ENCODE peak calls at places on chromosomes 16 and 17, in nine cellular contexts. W is GM04504; J is activated T-cell treated with anti-CD3 and anti-CD28 coated beads, Interleukin-2, amount 50 U/mL, for 48 hours; G is astrocyte of the spinal cord; R is tibial nerve; S is NCI-H2081; Z is psoas muscle; U is left kidney; L is non-pigmented ciliary epithelial cell. D is an unnamed sample.

GRCh38 chr16:31348578-31348977 is 6.4 kb upstream of the ITGAX start:
- DNase-seq in W (no peak), J (no peak), G (no peak), R (no peak), S (no peak), Z (no peak), U (no peak), L (no peak), D (no peak)

GRCh38 chr16:27764427-27764826 is 214.5 kb downstream of the KATNIP start:
- DNase-seq in W (no peak), J (no peak), G (no peak), R (no peak), S (no peak), Z (no peak), U (no peak), L (no peak), D (no peak)

GRCh38 chr17:78253946-78254672 is 22.7 kb downstream of the TMEM235 start:
- DNase-seq in W (peak; percentile 37), J (peak; percentile 90), G (peak; percentile 80), R (peak; percentile 69), S (peak; percentile 86), Z (peak; percentile 93), U (peak; percentile 97), L (no peak), D (peak; percentile 85)

GRCh38 chr17:61253937-61254677 is 145.5 kb upstream of the TBX2 start:
- DNase-seq in W (no peak), J (no peak), G (no peak), R (no peak), S (no peak), Z (no peak), U (no peak), L (no peak), D (no peak)

GRCh38 chr16:48947371-48947713 is 334.3 kb downstream of the CBLN1 start:
- DNase-seq in W (no peak), J (no peak), G (no peak), R (no peak), S (no peak), Z (no peak), U (no peak), L (no peak), D (no peak)

GRCh38 chr16:54212893-54213292 is 73.7 kb downstream of the IRX3 start:
- DNase-seq in W (no peak), J (no peak), G (no peak), R (no peak), S (no peak), Z (peak; percentile 64), U (no peak), L (no peak), D (no peak)

GRCh38 chr17:48215583-48216139 is 108.1 kb downstream of the SNX11 start:
- DNase-seq in W (no peak), J (no peak), G (peak; percentile 45), R (no peak), S (peak; percentile 76), Z (no peak), U (peak; percentile 86), L (peak; percentile 22), D (no peak)

GRCh38 chr16:82093901-82094300 is 58.8 kb downstream of the HSD17B2 start:
- DNase-seq in W (no peak), J (no peak), G (no peak), R (no peak), S (no peak), Z (no peak), U (no peak), L (no peak), D (no peak)

GRCh38 chr17:73595068-73595865 is 49.0 kb downstream of the SDK2 start:
- DNase-seq in W (peak; percentile 31), J (peak; percentile 72), G (no peak), R (no peak), S (no peak), Z (no peak), U (peak; percentile 77), L (no peak), D (peak; percentile 69)

GRCh38 chr17:38912221-38912813 is 13.1 kb upstream of the LASP1NB start:
- DNase-seq in W (peak; percentile 27), J (peak; percentile 12), G (no peak), R (no peak), S (no peak), Z (peak; percentile 74), U (no peak), L (no peak), D (peak; percentile 26)

GRCh38 chr17:11404431-11404830 is 163.4 kb downstream of the SHISA6 start:
- DNase-seq in W (no peak), J (no peak), G (no peak), R (no peak), S (no peak), Z (no peak), U (peak; percentile 34), L (no peak), D (no peak)

GRCh38 chr17:73589096-73589980 is 54.9 kb downstream of the SDK2 start:
- DNase-seq in W (no peak), J (no peak), G (no peak), R (no peak), S (peak; percentile 73), Z (no peak), U (peak; percentile 57), L (no peak), D (no peak)

GRCh38 chr16:5505093-5505887 is 407.7 kb upstream of the EEF2KMT start:
- DNase-seq in W (no peak), J (no peak), G (no peak), R (no peak), S (no peak), Z (no peak), U (peak; percentile 53), L (no peak), D (no peak)

GRCh38 chr16:77843412-77843811 is 55.0 kb downstream of the VAT1L start:
- DNase-seq in W (no peak), J (no peak), G (no peak), R (no peak), S (no peak), Z (no peak), U (no peak), L (no peak), D (no peak)

GRCh38 chr16:1639282-1639681 is 27.1 kb downstream of the CRAMP1 start:
- DNase-seq in W (no peak), J (no peak), G (no peak), R (no peak), S (no peak), Z (no peak), U (no peak), L (no peak), D (no peak)

GRCh38 chr16:75593825-75594820 is 27.9 kb downstream of the GABARAPL2 start:
- DNase-seq in W (peak; percentile 30), J (peak; percentile 28), G (peak; percentile 78), R (no peak), S (peak; percentile 17), Z (no peak), U (no peak), L (peak; percentile 50), D (no peak)

GRCh38 chr16:563072-563644 is 3.0 kb downstream of the PRR35 start:
- DNase-seq in W (no peak), J (no peak), G (no peak), R (no peak), S (no peak), Z (no peak), U (no peak), L (no peak), D (no peak)

GRCh38 chr16:67388191-67388590 is 5.1 kb downstream of the TPPP3 start:
- DNase-seq in W (no peak), J (no peak), G (no peak), R (no peak), S (no peak), Z (no peak), U (no peak), L (no peak), D (no peak)

GRCh38 chr17:80047176-80047575 is 10.7 kb downstream of the CCDC40 start:
- DNase-seq in W (no peak), J (no peak), G (no peak), R (no peak), S (peak; percentile 69), Z (no peak), U (no peak), L (no peak), D (no peak)

GRCh38 chr16:20673882-20674683 is 23.4 kb downstream of the ACSM1 start:
- DNase-seq in W (no peak), J (no peak), G (no peak), R (no peak), S (no peak), Z (no peak), U (peak; percentile 24), L (no peak), D (no peak)

GRCh38 chr16:13351651-13352217 is 450.3 kb downstream of the SHISA9 start:
- DNase-seq in W (no peak), J (no peak), G (no peak), R (no peak), S (no peak), Z (no peak), U (peak; percentile 71), L (no peak), D (no peak)

GRCh38 chr17:40596261-40596919 is 31.1 kb upstream of the CCR7 start:
- DNase-seq in W (no peak), J (peak; percentile 55), G (no peak), R (no peak), S (no peak), Z (no peak), U (no peak), L (no peak), D (no peak)

GRCh38 chr17:30824356-30825145 is at the start of gene CRLF3:
- DNase-seq in W (peak; percentile 79), J (peak; percentile 94), G (peak; percentile 90), R (peak; percentile 60), S (peak; percentile 81), Z (peak; percentile 95), U (peak; percentile 97), L (peak; percentile 24), D (peak; percentile 95)

GRCh38 chr17:45895304-45895968 is 1.1 kb downstream of the MAPT start:
- DNase-seq in W (no peak), J (peak; percentile 47), G (peak; percentile 18), R (no peak), S (peak; percentile 93), Z (peak; percentile 82), U (peak; percentile 84), L (no peak), D (peak; percentile 49)

GRCh38 chr16:56260378-56260987 is 69.2 kb downstream of the GNAO1 start:
- DNase-seq in W (no peak), J (no peak), G (no peak), R (no peak), S (no peak), Z (no peak), U (no peak), L (no peak), D (no peak)

GRCh38 chr16:47069291-47069690 is 74.5 kb downstream of the NETO2 start:
- DNase-seq in W (no peak), J (no peak), G (no peak), R (no peak), S (no peak), Z (no peak), U (no peak), L (no peak), D (no peak)

GRCh38 chr17:20896153-20896649 is 146.6 kb downstream of the USP22 start:
- DNase-seq in W (no peak), J (peak; percentile 63), G (peak; percentile 4), R (no peak), S (no peak), Z (peak; percentile 67), U (peak; percentile 74), L (no peak), D (peak; percentile 54)

GRCh38 chr16:8696880-8697279 is 22.5 kb downstream of the ABAT start:
- DNase-seq in W (no peak), J (no peak), G (no peak), R (no peak), S (no peak), Z (no peak), U (no peak), L (no peak), D (no peak)

GRCh38 chr17:66953661-66954060 is 10.8 kb upstream of the CACNG4 start:
- DNase-seq in W (no peak), J (no peak), G (no peak), R (no peak), S (no peak), Z (no peak), U (no peak), L (no peak), D (no peak)

GRCh38 chr16:73057369-73058210 is 9.7 kb upstream of the ZFHX3 start:
- DNase-seq in W (no peak), J (no peak), G (no peak), R (no peak), S (no peak), Z (peak; percentile 76), U (peak; percentile 89), L (no peak), D (peak; percentile 54)

GRCh38 chr17:34827008-34827407 is 134.3 kb downstream of the CCT6B start:
- DNase-seq in W (no peak), J (no peak), G (no peak), R (no peak), S (no peak), Z (no peak), U (no peak), L (no peak), D (no peak)